ENCODE peak calls at places on chromosomes 3 and 15, in ten cellular contexts. R, S, P, Q, C, H, I, D, A and W are unnamed samples.

GRCh38 chr3:57951106-57951882 is 56.9 kb upstream of the FLNB start:
- DNase-seq in A (no peak), H (no peak), R (peak; percentile 11), Q (peak; percentile 65), P (peak; percentile 58), C (peak; percentile 86), I (no peak), S (no peak), D (peak; percentile 91), W (no peak)

GRCh38 chr3:71254658-71255057 is 328.9 kb downstream of the FOXP1 start:
- DNase-seq in I (no peak), P (no peak), Q (no peak), D (peak; percentile 82), H (no peak), S (no peak), R (no peak), C (no peak), A (no peak), W (no peak)

GRCh38 chr15:93948728-93949127 is 282.6 kb upstream of the MCTP2 start:
- DNase-seq in I (no peak), R (no peak), A (no peak), P (no peak), H (no peak), S (no peak), D (no peak), C (no peak), Q (no peak), W (no peak)

GRCh38 chr3:128502-128901 is 68.1 kb upstream of the CHL1 start:
- DNase-seq in S (no peak), P (no peak), R (no peak), I (no peak), H (no peak), C (no peak), D (no peak), A (no peak), Q (no peak), W (no peak)

GRCh38 chr15:64851503-64851840 is 9.8 kb downstream of the PLEKHO2 start:
- DNase-seq in S (no peak), P (no peak), A (peak; percentile 51), H (no peak), I (no peak), Q (no peak), D (peak; percentile 94), C (peak; percentile 70), R (no peak), W (peak; percentile 79)

GRCh38 chr15:36498922-36499321 is 80.5 kb upstream of the CDIN1 start:
- DNase-seq in S (no peak), H (no peak), R (no peak), P (no peak), A (no peak), D (no peak), Q (no peak), C (no peak), I (no peak), W (no peak)

GRCh38 chr3:81723732-81724313 is 37.6 kb downstream of the GBE1 start:
- DNase-seq in I (no peak), P (no peak), R (no peak), S (no peak), D (peak; percentile 70), A (no peak), C (no peak), H (no peak), Q (no peak), W (no peak)

GRCh38 chr3:99549918-99550603 is 88.3 kb upstream of the COL8A1 start:
- DNase-seq in D (peak; percentile 59), I (no peak), C (no peak), R (no peak), Q (no peak), H (no peak), S (no peak), P (no peak), A (no peak), W (peak; percentile 43)

GRCh38 chr3:1235526-1236120 is 142.8 kb downstream of the CNTN6 start:
- DNase-seq in H (no peak), D (no peak), S (no peak), Q (no peak), R (no peak), I (no peak), A (no peak), P (no peak), C (no peak), W (no peak)

GRCh38 chr15:74311734-74312444 is 55.6 kb downstream of the CYP11A1 start:
- DNase-seq in A (peak; percentile 89), I (no peak), P (peak; percentile 27), Q (peak; percentile 46), C (no peak), D (no peak), R (no peak), H (no peak), S (no peak), W (no peak)

GRCh38 chr3:197117107-197117506 is 87.5 kb upstream of the MELTF start:
- DNase-seq in I (no peak), A (no peak), S (no peak), C (no peak), Q (no peak), R (no peak), D (no peak), P (no peak), H (no peak), W (no peak)

GRCh38 chr3:30553641-30554316 is 52.6 kb upstream of the TGFBR2 start:
- DNase-seq in C (no peak), H (no peak), P (no peak), S (no peak), R (no peak), A (no peak), D (no peak), I (no peak), Q (no peak), W (no peak)

GRCh38 chr15:43518073-43518761 is 809 bp downstream of the MAP1A start:
- DNase-seq in P (no peak), C (no peak), A (peak; percentile 90), R (peak; percentile 42), D (peak; percentile 41), S (peak; percentile 13), H (peak; percentile 82), I (no peak), Q (no peak), W (no peak)

DNA sequence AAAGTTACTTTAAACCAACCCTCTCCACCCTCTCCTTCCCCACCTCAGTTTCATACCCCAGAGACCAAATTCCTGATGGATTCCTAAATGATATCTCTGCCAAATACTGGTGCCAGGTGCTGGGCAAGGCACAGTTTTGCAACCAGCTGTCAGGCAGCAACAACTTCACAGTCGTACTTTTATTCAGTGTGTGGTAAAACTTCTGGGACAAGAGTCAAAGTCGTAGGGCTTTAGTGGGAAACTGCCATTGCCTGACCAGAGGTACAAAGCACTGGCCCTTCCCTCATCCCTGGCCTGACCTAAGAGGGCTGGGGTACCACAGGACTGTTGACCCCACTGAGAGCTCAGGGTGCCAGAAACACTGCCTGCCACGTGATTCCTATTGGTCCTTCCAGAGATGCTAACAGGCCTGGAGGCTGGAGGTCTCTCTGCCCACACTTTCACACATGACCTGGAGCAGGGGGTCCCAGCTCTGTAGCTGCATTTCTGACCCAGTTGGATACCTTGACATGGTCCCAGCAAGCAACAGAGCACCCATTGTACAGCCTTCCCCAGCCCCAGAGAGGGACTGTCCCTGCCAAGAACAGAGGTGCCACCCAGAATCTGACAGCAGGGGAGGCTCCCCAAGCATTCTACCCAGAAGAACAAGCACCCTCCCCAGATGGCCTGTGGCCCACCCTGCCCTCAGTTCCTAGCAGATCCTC is 59.9 kb downstream of the LIPC start:
- DNase-seq in C (no peak), A (no peak), S (no peak), R (no peak), D (no peak), P (no peak), Q (no peak), I (no peak), H (no peak), W (no peak)
- H3K4me3 ChIP-seq in C (no peak overlapping the region), A (no peak overlapping the region), S (no peak overlapping the region), R (no peak overlapping the region), D (no peak overlapping the region), P (no peak overlapping the region), Q (no peak overlapping the region), I (no peak overlapping the region), H (no peak overlapping the region), W (no peak overlapping the region)

DNA sequence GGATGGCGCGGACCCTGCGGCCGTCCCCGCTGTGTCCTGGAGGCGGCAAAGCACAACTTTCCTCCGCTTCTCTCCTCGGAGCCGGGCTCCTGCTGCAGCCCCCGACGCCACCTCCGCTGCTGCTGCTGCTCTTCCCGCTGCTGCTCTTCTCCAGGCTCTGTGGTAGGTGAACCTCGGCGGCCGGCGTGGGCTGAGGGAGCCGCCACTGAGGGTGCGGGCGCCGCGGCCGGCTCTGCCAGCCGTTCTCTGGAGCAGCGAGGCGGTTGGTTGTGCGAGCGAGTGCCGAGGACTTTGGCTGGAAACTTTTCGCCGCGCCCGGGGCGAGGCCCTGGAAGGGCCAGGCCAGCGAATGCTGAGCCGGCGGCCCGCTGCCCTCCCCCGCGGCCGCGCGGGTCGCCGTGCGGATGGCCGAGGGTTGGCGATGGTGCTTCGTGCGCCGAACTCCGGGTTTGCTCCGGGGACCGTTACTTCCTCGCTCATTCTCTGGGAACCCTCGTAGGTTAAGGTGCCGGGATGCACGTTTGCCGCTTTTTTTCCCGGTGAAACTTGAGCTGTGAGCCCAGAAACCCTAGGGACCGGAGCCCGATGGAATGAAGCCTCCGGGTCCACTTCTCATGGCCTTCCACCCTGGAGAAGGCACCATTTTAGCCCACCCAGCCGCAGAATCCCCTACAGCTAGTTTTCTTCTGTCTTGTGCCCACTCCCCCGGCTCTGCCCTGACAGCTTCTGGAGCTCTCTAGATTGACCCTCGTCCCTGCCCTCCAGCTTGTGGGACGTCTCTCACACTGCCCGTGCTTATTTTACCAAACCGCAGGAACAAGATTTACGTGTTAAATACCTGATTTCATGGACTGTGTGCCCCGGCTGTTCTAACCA is 638 bp downstream of the NECTIN3 start:
- DNase-seq in R (peak; percentile 15), Q (peak; percentile 7), P (peak; percentile 36), S (peak; percentile 16), H (peak; percentile 41), C (peak; percentile 29), D (peak; percentile 50), I (no peak), A (peak; percentile 39), W (no peak)
- H3K4me3 ChIP-seq in R (peak overlapping the region; percentile 49), Q (peak overlapping the region; percentile 93), P (peak overlapping the region; percentile 88), S (peak overlapping the region; percentile 46), H (peak overlapping the region; percentile 85), C (peak overlapping the region; percentile 85), D (peak overlapping the region; percentile 69), I (peak overlapping the region; percentile 55), A (peak overlapping the region; percentile 84), W (peak overlapping the region; percentile 89)

DNA sequence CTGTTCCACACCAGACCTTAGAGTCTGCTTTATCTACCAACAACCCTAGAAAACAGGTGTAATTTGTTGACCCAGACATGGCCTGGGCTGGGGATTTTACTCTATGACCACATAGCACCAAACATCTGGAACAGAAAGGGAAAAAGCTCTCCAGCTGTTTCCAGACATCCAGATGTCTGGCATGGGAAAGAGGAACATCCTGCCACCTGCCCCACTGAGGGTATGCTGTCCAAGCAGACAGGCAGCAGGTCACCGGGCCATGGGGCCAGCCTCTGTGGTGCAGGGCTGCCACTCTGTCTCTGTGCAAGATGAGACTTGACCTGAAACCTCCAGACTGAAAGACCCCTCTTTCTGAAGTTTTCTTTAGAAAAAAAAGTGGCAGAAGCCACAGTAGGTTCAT is 359.3 kb upstream of the ICE2 start:
- DNase-seq in S (no peak), C (no peak), I (no peak), H (no peak), D (no peak), R (no peak), P (no peak), Q (no peak), A (no peak), W (no peak)
- H3K4me3 ChIP-seq in S (no peak overlapping the region), C (no peak overlapping the region), I (no peak overlapping the region), H (no peak overlapping the region), D (no peak overlapping the region), R (no peak overlapping the region), P (no peak overlapping the region), Q (no peak overlapping the region), A (no peak overlapping the region), W (no peak overlapping the region)

GRCh38 chr3:192850501-192850981 is 67.1 kb downstream of the MB21D2 start:
- DNase-seq in P (no peak), C (no peak), Q (no peak), A (no peak), I (no peak), D (peak; percentile 50), S (no peak), R (peak; percentile 60), H (no peak), W (no peak)
- H3K4me3 ChIP-seq in P (no peak overlapping the region), C (no peak overlapping the region), Q (no peak overlapping the region), A (no peak overlapping the region), I (no peak overlapping the region), D (no peak overlapping the region), S (no peak overlapping the region), R (no peak overlapping the region), H (no peak overlapping the region), W (no peak overlapping the region)